ENCODE peak calls at places on chromosome 7, in eight cellular contexts. X is spleen, H is cardiac muscle cell, R is left ventricle myocardium inferior, F is transverse colon, A is mammary epithelial cell, P is HAP-1, V is lung. J is an unnamed sample.

GRCh38 chr7:112228632-112229031 is 22.1 kb downstream of the ZNF277 start:
- DNase-seq in X (no peak), H (no peak), R (no peak), F (no peak), A (no peak), P (no peak), V (no peak), J (no peak)

GRCh38 chr7:876972-877311 is 588 bp downstream of the GET4 start:
- DNase-seq in X (no peak), H (no peak), R (no peak), F (no peak), A (peak; percentile 56), P (no peak), V (no peak), J (no peak)

GRCh38 chr7:92835851-92836488 is 403 bp downstream of the CDK6 start:
- DNase-seq in X (peak; percentile 76), H (no peak), R (peak; percentile 20), F (peak; percentile 48), A (no peak), P (peak; percentile 32), V (peak; percentile 32), J (peak; percentile 66)

GRCh38 chr7:23689165-23689564 is 9.2 kb downstream of the FAM221A start:
- DNase-seq in X (no peak), H (no peak), R (no peak), F (no peak), A (no peak), P (no peak), V (no peak), J (no peak)

GRCh38 chr7:50696810-50697582 is 85.7 kb downstream of the GRB10 start:
- DNase-seq in X (no peak), H (no peak), R (no peak), F (no peak), A (no peak), P (no peak), V (no peak), J (no peak)

GRCh38 chr7:114084381-114085312 is 165.8 kb upstream of the PPP1R3A start:
- DNase-seq in X (peak; percentile 74), H (peak; percentile 54), R (peak; percentile 39), F (peak; percentile 72), A (no peak), P (no peak), V (peak; percentile 47), J (peak; percentile 73)

GRCh38 chr7:149205690-149206381 is 10.5 kb downstream of the ZNF282 start:
- DNase-seq in X (peak; percentile 64), H (no peak), R (no peak), F (peak; percentile 22), A (no peak), P (no peak), V (no peak), J (no peak)

GRCh38 chr7:81161459-81162075 is 242.7 kb upstream of the SEMA3C start:
- DNase-seq in X (no peak), H (no peak), R (no peak), F (no peak), A (peak; percentile 95), P (no peak), V (no peak), J (no peak)

GRCh38 chr7:138773817-138774216 is 24.0 kb upstream of the TMEM213 start:
- DNase-seq in X (peak; percentile 61), H (no peak), R (no peak), F (no peak), A (no peak), P (no peak), V (no peak), J (no peak)

GRCh38 chr7:70523626-70524351 is 608.2 kb upstream of the GALNT17 start:
- DNase-seq in X (no peak), H (no peak), R (no peak), F (peak; percentile 11), A (no peak), P (no peak), V (no peak), J (peak; percentile 12)

GRCh38 chr7:151374726-151375125 is 33.1 kb downstream of the NUB1 start:
- DNase-seq in X (peak; percentile 45), H (no peak), R (no peak), F (no peak), A (no peak), P (no peak), V (no peak), J (no peak)

GRCh38 chr7:99707096-99707495 is 27.3 kb upstream of the CYP3A5 start:
- DNase-seq in X (no peak), H (no peak), R (no peak), F (no peak), A (peak; percentile 34), P (no peak), V (no peak), J (no peak)

GRCh38 chr7:38669965-38670520 is 38.9 kb upstream of the AMPH start:
- DNase-seq in X (no peak), H (no peak), R (no peak), F (no peak), A (no peak), P (no peak), V (no peak), J (no peak)

GRCh38 chr7:47326220-47326619 is 255.7 kb downstream of the TNS3 start:
- DNase-seq in X (no peak), H (no peak), R (no peak), F (no peak), A (peak; percentile 79), P (peak; percentile 30), V (no peak), J (no peak)

GRCh38 chr7:25025218-25025671 is 45.3 kb upstream of the OSBPL3 start:
- DNase-seq in X (no peak), H (peak; percentile 33), R (no peak), F (no peak), A (peak; percentile 55), P (no peak), V (no peak), J (no peak)

GRCh38 chr7:129494041-129494440 is 8.3 kb upstream of the SMKR1 start:
- DNase-seq in X (no peak), H (no peak), R (no peak), F (no peak), A (peak; percentile 80), P (no peak), V (no peak), J (no peak)

GRCh38 chr7:94276797-94277196 is 117.9 kb upstream of the COL1A2 start:
- DNase-seq in X (no peak), H (peak; percentile 30), R (no peak), F (no peak), A (peak; percentile 20), P (no peak), V (no peak), J (no peak)

DNA sequence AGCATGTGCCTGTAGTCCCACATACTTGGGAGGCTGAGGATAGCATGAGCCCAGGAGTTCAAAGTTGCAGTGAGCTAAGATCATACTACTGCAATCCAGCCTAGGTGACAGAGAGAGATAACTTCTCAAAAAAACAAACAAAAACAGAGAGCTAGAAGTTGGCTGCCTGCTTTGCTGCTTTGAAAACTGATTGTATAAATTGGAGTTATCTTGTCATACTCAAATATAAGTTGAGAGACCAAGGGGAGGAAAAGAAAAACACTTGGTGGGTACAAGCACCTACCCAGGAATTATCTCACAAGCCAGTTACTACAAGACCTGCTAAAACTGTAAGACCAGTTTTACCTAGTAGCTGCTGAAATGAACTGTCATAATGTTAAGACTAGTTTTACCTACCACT is 112.5 kb upstream of the SKAP2 start:
- DNase-seq in X (no peak), H (no peak), R (no peak), F (no peak), A (no peak), P (no peak), V (no peak), J (no peak)
- H3K4me1 ChIP-seq in X (no peaks in the 10 kb centered on the region), H (no peaks in the 10 kb centered on the region), R (no peaks in the 10 kb centered on the region), F (no peaks in the 10 kb centered on the region), A (no peaks in the 10 kb centered on the region), P (no peaks in the 10 kb centered on the region), V (no peaks in the 10 kb centered on the region), J (no peaks in the 10 kb centered on the region)

GRCh38 chr7:44482502-44483485 is 7.7 kb downstream of the NUDCD3 start:
- DNase-seq in X (no peak), H (no peak), R (no peak), F (no peak), A (no peak), P (no peak), V (no peak), J (no peak)
- H3K36me3 ChIP-seq in X (peaks cover 59% of the 10 kb centered on the region), H (peaks cover 30% of the 10 kb centered on the region), R (peaks cover 72% of the 10 kb centered on the region), F (no peaks in the 10 kb centered on the region), A (peaks cover 25% of the 10 kb centered on the region), P (peaks cover 63% of the 10 kb centered on the region), V (peaks cover 26% of the 10 kb centered on the region), J (no peaks in the 10 kb centered on the region)

GRCh38 chr7:96332325-96332724 is 10.4 kb upstream of the SLC25A13 start:
- DNase-seq in X (no peak), H (no peak), R (no peak), F (no peak), A (no peak), P (no peak), V (no peak), J (no peak)

GRCh38 chr7:96329189-96329588 is 7.3 kb upstream of the SLC25A13 start:
- DNase-seq in X (no peak), H (no peak), R (no peak), F (no peak), A (no peak), P (no peak), V (no peak), J (no peak)

GRCh38 chr7:96331775-96332174 is 9.9 kb upstream of the SLC25A13 start:
- DNase-seq in X (no peak), H (no peak), R (no peak), F (no peak), A (no peak), P (no peak), V (no peak), J (no peak)

GRCh38 chr7:96330193-96330592 is 8.3 kb upstream of the SLC25A13 start:
- DNase-seq in X (no peak), H (no peak), R (no peak), F (no peak), A (peak; percentile 71), P (no peak), V (no peak), J (no peak)

DNA sequence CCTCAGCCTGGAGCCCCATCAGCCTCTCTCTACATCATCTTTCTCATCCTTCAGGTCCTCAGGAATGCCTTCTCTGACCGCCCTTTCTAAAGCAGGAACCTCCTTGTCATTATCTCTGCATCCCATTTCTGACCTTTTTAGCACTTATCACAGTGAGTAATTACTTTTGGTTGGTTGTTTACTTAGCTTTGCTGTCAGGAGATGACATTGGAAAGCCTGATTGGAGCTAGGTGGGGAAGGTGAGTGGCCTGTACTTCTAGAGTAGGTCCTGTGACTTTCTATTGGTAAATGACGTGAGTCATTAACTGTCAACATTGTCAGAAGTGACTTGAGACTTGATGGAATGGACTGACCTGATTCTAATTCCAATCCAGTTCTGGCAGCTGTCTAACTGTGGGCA is 9.3 kb upstream of the SLC25A13 start:
- DNase-seq in X (no peak), H (no peak), R (no peak), F (no peak), A (no peak), P (no peak), V (no peak), J (no peak)
- H3K4me3 ChIP-seq in X (no peak overlapping the region), H (no peak overlapping the region), R (no peak overlapping the region), F (no peak overlapping the region), A (no peak overlapping the region), P (no peak overlapping the region), V (no peak overlapping the region), J (no peak overlapping the region)

DNA sequence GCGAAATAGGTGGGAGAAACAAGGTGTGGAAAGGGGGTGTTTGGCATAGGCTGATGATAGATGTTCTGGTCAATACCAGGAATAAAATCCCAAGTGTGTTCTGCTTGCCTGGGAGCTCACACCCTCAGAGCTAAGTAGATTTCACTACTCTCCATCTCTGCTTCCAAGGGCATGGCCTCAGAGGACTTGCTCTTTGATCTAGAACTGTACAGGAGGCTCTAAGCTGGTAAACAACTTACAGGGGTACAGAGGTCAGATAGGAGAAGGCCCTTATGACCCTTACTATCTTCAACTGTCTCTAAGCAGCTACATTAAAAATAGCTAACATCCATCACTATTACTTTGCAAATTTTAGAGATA is 221.5 kb upstream of the KLF14 start:
- DNase-seq in X (no peak), H (no peak), R (no peak), F (no peak), A (no peak), P (no peak), V (no peak), J (no peak)
- H3K4me1 ChIP-seq in X (peaks cover 100% of the 10 kb centered on the region), H (no peaks in the 10 kb centered on the region), R (peaks cover 81% of the 10 kb centered on the region), F (peaks cover 30% of the 10 kb centered on the region), A (peaks cover 26% of the 10 kb centered on the region), P (peaks cover 41% of the 10 kb centered on the region), V (peaks cover 15% of the 10 kb centered on the region), J (no peaks in the 10 kb centered on the region)